ENCODE peak calls at places on chromosomes 7 and 10, in six cellular contexts. X is kidney epithelial cell, L is uterus, Y is dorsolateral prefrontal cortex, Z is colonic mucosa, R is fibroblast of pulmonary artery. G is an unnamed sample.
A peak's percentile ranks its signal among the peaks of the same experiment; 100 is the strongest.

GRCh38 chr7:151825711-151826110 is 51.2 kb downstream of the PRKAG2 start:
- DNase-seq in X (no peak), L (no peak), Y (no peak), Z (no peak), R (no peak), G (no peak)

GRCh38 chr7:13834328-13834761 is 155.1 kb downstream of the ETV1 start:
- DNase-seq in X (no peak), L (no peak), Y (no peak), Z (no peak), R (no peak), G (no peak)

GRCh38 chr10:48461623-48462481 is 143.0 kb downstream of the ARHGAP22 start:
- DNase-seq in X (no peak), L (peak; percentile 12), Y (peak; percentile 25), Z (peak; percentile 12), R (no peak), G (no peak)

GRCh38 chr10:91010952-91011351 is 90.1 kb upstream of the ANKRD1 start:
- DNase-seq in X (no peak), L (no peak), Y (no peak), Z (no peak), R (no peak), G (no peak)

GRCh38 chr7:108613147-108613948 is 43.7 kb downstream of the DNAJB9 start:
- DNase-seq in X (no peak), L (no peak), Y (no peak), Z (no peak), R (peak; percentile 63), G (no peak)

GRCh38 chr7:37604078-37604477 is 79.5 kb upstream of the GPR141 start:
- DNase-seq in X (no peak), L (no peak), Y (no peak), Z (no peak), R (no peak), G (no peak)

GRCh38 chr7:122885583-122886356 is 490 bp downstream of the CADPS2 start:
- DNase-seq in X (no peak), L (peak; percentile 36), Y (peak; percentile 49), Z (peak; percentile 45), R (peak; percentile 46), G (no peak)

GRCh38 chr10:69451209-69451783 is at the start of gene TSPAN15:
- DNase-seq in X (no peak), L (peak; percentile 86), Y (peak; percentile 96), Z (peak; percentile 95), R (peak; percentile 72), G (no peak)

GRCh38 chr10:119250641-119251314 is 43.4 kb downstream of the GRK5 start:
- DNase-seq in X (no peak), L (no peak), Y (no peak), Z (no peak), R (peak; percentile 89), G (no peak)

GRCh38 chr10:9028211-9028610 is 973.7 kb downstream of the GATA3 start:
- DNase-seq in X (no peak), L (no peak), Y (no peak), Z (no peak), R (no peak), G (no peak)

GRCh38 chr10:89642193-89642592 is 2.8 kb downstream of the PANK1 start:
- DNase-seq in X (no peak), L (no peak), Y (no peak), Z (no peak), R (no peak), G (no peak)

GRCh38 chr10:5555031-5555510 is 30.3 kb downstream of the CALML3 start:
- DNase-seq in X (no peak), L (no peak), Y (peak; percentile 33), Z (no peak), R (no peak), G (no peak)

GRCh38 chr10:17029581-17030271 is 99.9 kb downstream of the CUBN start:
- DNase-seq in X (no peak), L (peak; percentile 65), Y (peak; percentile 50), Z (peak; percentile 53), R (peak; percentile 94), G (no peak)

GRCh38 chr10:5910323-5911100 is 20.5 kb downstream of the FBH1 start:
- DNase-seq in X (no peak), L (no peak), Y (no peak), Z (no peak), R (no peak), G (no peak)

GRCh38 chr10:12869427-12869826 is 132.1 kb downstream of the CCDC3 start:
- DNase-seq in X (no peak), L (no peak), Y (no peak), Z (no peak), R (no peak), G (no peak)

GRCh38 chr7:102444961-102445673 is 11.7 kb downstream of the ORAI2 start:
- DNase-seq in X (no peak), L (no peak), Y (no peak), Z (no peak), R (no peak), G (no peak)

GRCh38 chr10:126504051-126504760 is 115.9 kb upstream of the ADAM12 start:
- DNase-seq in X (no peak), L (peak; percentile 17), Y (peak; percentile 48), Z (peak; percentile 24), R (peak; percentile 80), G (peak; percentile 18)

GRCh38 chr10:32962541-32962940 is 4.5 kb upstream of the ITGB1 start:
- DNase-seq in X (no peak), L (no peak), Y (no peak), Z (no peak), R (no peak), G (no peak)

GRCh38 chr7:44761207-44762161 is 12.8 kb downstream of the ZMIZ2 start:
- DNase-seq in X (no peak), L (peak; percentile 60), Y (no peak), Z (peak; percentile 90), R (no peak), G (no peak)

GRCh38 chr7:25805027-25805687 is 346.8 kb upstream of the NFE2L3 start:
- DNase-seq in X (no peak), L (peak; percentile 36), Y (no peak), Z (no peak), R (peak; percentile 6), G (peak; percentile 52)

GRCh38 chr7:44622342-44623151 is 16.1 kb downstream of the OGDH start:
- DNase-seq in X (no peak), L (no peak), Y (no peak), Z (no peak), R (no peak), G (no peak)

GRCh38 chr7:87231243-87231642 is 11.7 kb upstream of the TMEM243 start:
- DNase-seq in X (no peak), L (no peak), Y (peak; percentile 59), Z (no peak), R (no peak), G (no peak)

GRCh38 chr10:79088176-79088575 is 19.4 kb downstream of the ZMIZ1 start:
- DNase-seq in X (no peak), L (no peak), Y (no peak), Z (peak; percentile 73), R (no peak), G (no peak)

GRCh38 chr10:13113544-13113943 is 13.6 kb downstream of the OPTN start:
- DNase-seq in X (no peak), L (no peak), Y (no peak), Z (no peak), R (no peak), G (no peak)

GRCh38 chr10:68212721-68213352 is 19.1 kb downstream of the ATOH7 start:
- DNase-seq in X (no peak), L (no peak), Y (no peak), Z (no peak), R (peak; percentile 69), G (no peak)

GRCh38 chr7:157614457-157615020 is 277.7 kb downstream of the DNAJB6 start:
- DNase-seq in X (no peak), L (no peak), Y (no peak), Z (no peak), R (no peak), G (no peak)

GRCh38 chr7:81482600-81483186 is 287.2 kb downstream of the HGF start:
- DNase-seq in X (no peak), L (no peak), Y (no peak), Z (no peak), R (peak; percentile 75), G (no peak)
- TF ChIP-seq CTCF in X (peak; percentile 44), L (peak; percentile 52), Y (peak; percentile 68), Z (peak; percentile 64), R (peak; percentile 44), G (peak; percentile 41)

GRCh38 chr7:26857534-26858228 is 6.7 kb downstream of the SKAP2 start:
- DNase-seq in X (no peak), L (no peak), Y (no peak), Z (peak; percentile 68), R (peak; percentile 28), G (no peak)

GRCh38 chr7:26858229-26858568 is 6.2 kb downstream of the SKAP2 start:
- DNase-seq in X (no peak), L (no peak), Y (no peak), Z (no peak), R (no peak), G (no peak)

GRCh38 chr7:26858735-26859134 is 5.7 kb downstream of the SKAP2 start:
- DNase-seq in X (no peak), L (no peak), Y (no peak), Z (peak; percentile 27), R (no peak), G (no peak)

GRCh38 chr7:26856481-26856880 is 7.9 kb downstream of the SKAP2 start:
- DNase-seq in X (no peak), L (no peak), Y (no peak), Z (no peak), R (no peak), G (no peak)

DNA sequence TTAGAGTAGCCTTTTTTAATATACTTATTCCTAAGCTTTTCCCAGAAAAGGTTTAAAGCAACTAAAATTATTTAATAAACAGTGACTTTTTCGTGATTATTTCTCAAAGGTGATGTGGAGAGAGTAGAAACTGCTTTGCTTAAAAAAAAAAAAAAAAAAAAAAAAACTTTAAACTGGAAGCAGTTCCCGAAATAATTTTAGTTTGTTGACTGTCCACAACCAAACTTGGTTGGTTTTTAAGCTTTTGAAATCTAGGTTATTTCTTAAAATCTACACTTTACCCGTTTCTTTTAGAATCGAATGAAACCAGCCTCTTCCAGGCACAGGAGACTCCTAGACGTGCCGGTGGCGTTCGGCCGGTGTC is 7.2 kb downstream of the SKAP2 start:
- DNase-seq in X (no peak), L (no peak), Y (no peak), Z (no peak), R (no peak), G (no peak)
- H3K4me3 ChIP-seq in X (peak overlapping the region; percentile 30), L (no peak overlapping the region), Y (no peak overlapping the region), Z (peak overlapping the region; percentile 4), R (peak overlapping the region; percentile 19), G (no peak overlapping the region)

DNA sequence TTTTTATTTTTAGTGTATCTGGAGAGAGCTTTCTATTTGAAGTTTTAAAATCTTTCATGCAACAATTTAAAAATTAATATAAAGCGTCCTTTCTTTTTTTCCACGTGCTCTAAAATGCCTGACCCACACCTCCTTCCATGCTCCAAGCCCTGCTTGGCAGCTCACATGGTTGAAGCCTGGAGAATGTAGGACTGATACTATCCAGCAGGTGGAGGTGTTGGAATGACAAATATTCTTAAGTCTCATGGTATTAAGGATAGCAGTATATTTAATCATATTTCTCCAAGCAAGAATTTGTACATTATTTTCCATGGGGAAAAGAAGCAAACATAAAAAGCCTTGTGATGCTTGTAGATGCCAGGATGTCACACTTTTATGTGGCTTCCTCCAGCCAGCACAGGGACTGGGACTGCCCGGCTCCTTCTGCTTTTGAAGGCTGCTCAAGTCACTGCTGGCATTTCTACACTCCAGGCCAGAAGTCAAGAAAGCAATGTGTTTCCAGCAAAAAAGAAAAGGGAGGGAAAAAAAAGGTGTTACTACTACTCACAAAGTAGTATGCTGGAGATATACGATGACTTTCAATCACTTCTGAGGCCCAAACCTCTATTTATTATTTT is 49.7 kb downstream of the BZW2 start:
- DNase-seq in X (peak; percentile 29), L (no peak), Y (no peak), Z (peak; percentile 55), R (peak; percentile 89), G (peak; percentile 43)
- TF ChIP-seq CTCF in X (peak; percentile 47), L (peak; percentile 24), Y (peak; percentile 44), Z (peak; percentile 70), R (peak; percentile 68), G (peak; percentile 70)

GRCh38 chr7:32299133-32299702 is 191.0 kb downstream of the LSM5 start:
- DNase-seq in X (no peak), L (peak; percentile 21), Y (no peak), Z (no peak), R (no peak), G (no peak)
- H3K4me3 ChIP-seq in X (peak overlapping the region; percentile 29), L (peak overlapping the region; percentile 32), Y (peak overlapping the region; percentile 31), Z (peak overlapping the region; percentile 20), R (peak overlapping the region; percentile 37), G (peak overlapping the region; percentile 44)

G was measured in retinal pigment epithelial cell.